ENCODE peak calls at places on chromosomes 16 and 17, in four cellular contexts. Y is K562, S is HepG2, B is WTC11. W is an unnamed sample.

GRCh38 chr16:87389245-87389644 is 2.9 kb upstream of the MAP1LC3B start:
- DNase-seq in S (peak; percentile 64), B (no peak), Y (no peak), W (no peak)

GRCh38 chr17:75262112-75262606 is 480 bp downstream of the MRPS7 start:
- DNase-seq in Y (no peak), B (no peak), S (peak; percentile 34), W (peak; percentile 29)

GRCh38 chr17:81991684-81992513 is 14.5 kb downstream of the ASPSCR1 start:
- DNase-seq in B (peak; percentile 52), Y (no peak), S (peak; percentile 98), W (no peak)

GRCh38 chr17:79788989-79789942 is 7.6 kb downstream of the CBX8 start:
- DNase-seq in S (no peak), Y (no peak), B (peak; percentile 82), W (no peak)

GRCh38 chr17:49193513-49194296 is 16.7 kb downstream of the GNGT2 start:
- DNase-seq in Y (peak; percentile 52), S (no peak), B (peak; percentile 49), W (peak; percentile 61)

GRCh38 chr17:34582185-34582900 is 3.0 kb downstream of the TMEM132E start:
- DNase-seq in Y (no peak), B (peak; percentile 39), S (no peak), W (no peak)

GRCh38 chr17:77217566-77217965 is 76.8 kb downstream of the SEC14L1 start:
- DNase-seq in B (no peak), S (no peak), Y (no peak), W (no peak)

GRCh38 chr17:76014100-76014924 is 12.8 kb downstream of the EVPL start:
- DNase-seq in S (peak; percentile 72), B (peak; percentile 92), Y (peak; percentile 87), W (peak; percentile 93)

GRCh38 chr16:60642956-60643355 is 1393.3 kb downstream of the CDH8 start:
- DNase-seq in Y (no peak), B (no peak), S (no peak), W (no peak)

GRCh38 chr17:62821213-62822079 is 13.3 kb upstream of the MARCHF10 start:
- DNase-seq in Y (no peak), S (no peak), B (no peak), W (no peak)

GRCh38 chr16:22971346-22971924 is 157.5 kb downstream of the HS3ST2 start:
- DNase-seq in S (no peak), B (no peak), Y (no peak), W (no peak)

GRCh38 chr16:86379505-86379846 is 130.9 kb upstream of the FOXF1 start:
- DNase-seq in Y (no peak), S (no peak), B (no peak), W (no peak)

GRCh38 chr17:80931421-80932265 is 60.0 kb upstream of the CHMP6 start:
- DNase-seq in S (no peak), B (peak; percentile 73), Y (no peak), W (peak; percentile 73)

GRCh38 chr16:34802848-34803599 is 1343.6 kb downstream of the TP53TG3F start:
- DNase-seq in B (no peak), S (no peak), Y (no peak), W (no peak)

GRCh38 chr16:11546522-11547485 is 39.9 kb downstream of the LITAF start:
- DNase-seq in B (no peak), Y (no peak), S (no peak), W (no peak)

GRCh38 chr16:89586218-89586617 is 10.7 kb downstream of the CPNE7 start:
- DNase-seq in S (no peak), B (no peak), Y (no peak), W (no peak)

GRCh38 chr16:89583895-89584644 is 8.5 kb downstream of the CPNE7 start:
- DNase-seq in B (no peak), S (no peak), Y (no peak), W (no peak)

GRCh38 chr16:89583197-89583894 is 7.8 kb downstream of the CPNE7 start:
- DNase-seq in S (no peak), Y (no peak), B (no peak), W (no peak)

GRCh38 chr16:89586853-89587252 is 11.3 kb downstream of the CPNE7 start:
- DNase-seq in Y (peak; percentile 89), S (no peak), B (no peak), W (peak; percentile 58)

DNA sequence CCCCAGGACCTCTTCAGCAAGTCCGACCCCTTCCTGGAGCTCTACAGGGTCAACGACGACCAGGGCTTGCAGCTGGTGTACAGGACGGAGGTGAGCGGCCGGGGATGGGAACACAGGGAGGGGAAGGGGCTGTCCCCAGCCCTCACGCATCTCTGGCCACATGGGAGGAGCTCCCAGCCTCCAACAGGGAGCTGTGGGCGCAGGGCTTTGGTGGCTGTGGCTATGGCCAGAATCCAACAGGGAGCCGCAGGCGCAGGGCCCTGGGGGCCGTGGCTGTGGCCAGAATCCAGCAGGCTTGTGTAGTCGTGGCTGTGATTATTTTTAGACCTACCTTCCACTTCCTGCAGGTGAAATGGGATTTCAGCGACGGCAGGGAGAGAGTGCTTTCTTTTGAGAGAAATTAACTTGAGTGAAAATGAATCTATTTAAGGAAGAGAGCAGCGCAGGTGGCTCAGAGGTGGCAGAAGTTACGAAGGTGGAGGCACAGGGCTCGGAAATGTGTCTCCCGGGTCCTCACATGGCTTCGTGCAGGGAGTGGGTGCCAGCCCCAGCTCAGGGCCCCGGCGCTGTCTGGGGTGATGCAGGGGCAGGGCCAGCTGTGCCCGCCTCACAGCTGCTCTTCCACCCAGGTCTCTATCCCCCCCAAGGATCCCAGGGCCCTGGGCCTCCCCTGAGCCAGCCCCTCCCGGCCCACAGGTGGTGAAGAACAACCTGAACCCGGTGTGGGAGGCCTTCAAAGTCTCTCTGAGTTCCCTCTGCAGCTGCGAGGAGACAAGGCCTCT is 9.4 kb downstream of the CPNE7 start:
- DNase-seq in B (no peak), Y (no peak), S (no peak), W (no peak)
- TF ChIP-seq ELF4 in B (no peak), Y (no peak), S (no peak), W (no peak)

GRCh38 chr16:72858611-72859493 is 189.1 kb downstream of the ZFHX3 start:
- DNase-seq in B (no peak), S (no peak), Y (no peak), W (no peak)

GRCh38 chr16:72859581-72859980 is 188.3 kb downstream of the ZFHX3 start:
- DNase-seq in B (no peak), Y (no peak), S (no peak), W (no peak)

GRCh38 chr16:72857841-72858594 is 189.9 kb downstream of the ZFHX3 start:
- DNase-seq in B (no peak), Y (no peak), S (no peak), W (no peak)

GRCh38 chr16:72862090-72862489 is 185.8 kb downstream of the ZFHX3 start:
- DNase-seq in S (no peak), B (no peak), Y (no peak), W (no peak)

GRCh38 chr16:72860726-72861562 is 187.0 kb downstream of the ZFHX3 start:
- DNase-seq in Y (no peak), B (no peak), S (no peak), W (no peak)
- TF ChIP-seq ELF4 in Y (no peak), B (no peak), S (no peak), W (no peak)

GRCh38 chr17:72303787-72304733 is 183.2 kb downstream of the SOX9 start:
- DNase-seq in S (no peak), B (no peak), Y (no peak), W (no peak)

GRCh38 chr17:72305964-72306551 is 185.2 kb downstream of the SOX9 start:
- DNase-seq in Y (no peak), S (no peak), B (no peak), W (no peak)

GRCh38 chr17:72305472-72305871 is 184.7 kb downstream of the SOX9 start:
- DNase-seq in B (no peak), S (no peak), Y (no peak), W (no peak)

GRCh38 chr17:72302735-72303134 is 181.9 kb downstream of the SOX9 start:
- DNase-seq in B (no peak), Y (no peak), S (no peak), W (no peak)

GRCh38 chr17:72304859-72305258 is 184.0 kb downstream of the SOX9 start:
- DNase-seq in B (no peak), S (no peak), Y (no peak), W (no peak)
- TF ChIP-seq ELF4 in B (no peak), S (no peak), Y (no peak), W (no peak)

DNA sequence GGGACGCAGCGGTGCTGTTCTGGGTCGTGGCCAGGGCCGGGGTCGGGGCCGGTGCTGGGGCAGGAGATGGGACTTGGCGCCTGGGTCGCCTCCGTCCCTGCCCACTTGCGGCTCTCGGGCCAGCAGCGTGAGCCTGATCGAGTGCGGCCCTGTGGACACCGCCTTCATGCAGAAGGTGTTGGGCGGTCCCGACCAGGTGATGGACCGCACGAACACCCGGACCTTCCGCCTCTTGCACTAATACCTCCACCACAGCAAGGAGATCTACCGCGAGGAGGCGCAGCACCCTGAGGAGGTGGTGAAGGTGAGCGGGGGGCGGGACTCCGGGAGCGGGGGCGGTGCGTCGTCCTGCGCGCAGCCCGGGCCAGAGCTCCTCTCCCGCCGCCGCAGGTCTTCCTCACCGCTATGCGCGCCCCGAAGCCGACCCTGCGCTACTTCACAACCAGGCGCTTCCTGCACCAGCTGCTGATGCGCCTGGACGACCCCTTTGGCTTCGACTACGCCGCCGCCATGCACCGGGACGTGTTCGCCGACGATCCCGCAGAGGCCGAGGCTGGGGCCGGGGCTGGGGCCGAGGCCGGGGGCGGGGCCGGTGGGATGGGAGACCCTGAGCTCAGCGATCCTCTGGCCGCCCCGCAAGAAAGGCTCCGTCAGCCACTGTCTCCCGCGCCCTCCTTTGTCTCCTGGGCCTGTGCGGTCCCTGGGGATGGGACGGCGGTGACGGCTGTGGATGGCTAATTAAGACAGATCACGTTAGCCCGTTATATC is 4.5 kb upstream of the HSD17B1 start:
- DNase-seq in S (no peak), Y (no peak), B (peak; percentile 97), W (no peak)
- TF ChIP-seq ELF4 in S (no peak), Y (no peak), B (no peak), W (no peak)

GRCh38 chr16:27267037-27267677 is 1.4 kb downstream of the NSMCE1 start:
- DNase-seq in B (no peak), Y (no peak), S (no peak), W (no peak)

GRCh38 chr16:27265982-27266381 is 2.6 kb downstream of the NSMCE1 start:
- DNase-seq in Y (no peak), B (no peak), S (no peak), W (no peak)

GRCh38 chr16:27270389-27270788 is 1.8 kb upstream of the NSMCE1 start:
- DNase-seq in B (no peak), S (no peak), Y (no peak), W (no peak)

GRCh38 chr16:27269300-27270150 is 953 bp upstream of the NSMCE1 start:
- DNase-seq in S (peak; percentile 70), B (no peak), Y (no peak), W (no peak)

DNA sequence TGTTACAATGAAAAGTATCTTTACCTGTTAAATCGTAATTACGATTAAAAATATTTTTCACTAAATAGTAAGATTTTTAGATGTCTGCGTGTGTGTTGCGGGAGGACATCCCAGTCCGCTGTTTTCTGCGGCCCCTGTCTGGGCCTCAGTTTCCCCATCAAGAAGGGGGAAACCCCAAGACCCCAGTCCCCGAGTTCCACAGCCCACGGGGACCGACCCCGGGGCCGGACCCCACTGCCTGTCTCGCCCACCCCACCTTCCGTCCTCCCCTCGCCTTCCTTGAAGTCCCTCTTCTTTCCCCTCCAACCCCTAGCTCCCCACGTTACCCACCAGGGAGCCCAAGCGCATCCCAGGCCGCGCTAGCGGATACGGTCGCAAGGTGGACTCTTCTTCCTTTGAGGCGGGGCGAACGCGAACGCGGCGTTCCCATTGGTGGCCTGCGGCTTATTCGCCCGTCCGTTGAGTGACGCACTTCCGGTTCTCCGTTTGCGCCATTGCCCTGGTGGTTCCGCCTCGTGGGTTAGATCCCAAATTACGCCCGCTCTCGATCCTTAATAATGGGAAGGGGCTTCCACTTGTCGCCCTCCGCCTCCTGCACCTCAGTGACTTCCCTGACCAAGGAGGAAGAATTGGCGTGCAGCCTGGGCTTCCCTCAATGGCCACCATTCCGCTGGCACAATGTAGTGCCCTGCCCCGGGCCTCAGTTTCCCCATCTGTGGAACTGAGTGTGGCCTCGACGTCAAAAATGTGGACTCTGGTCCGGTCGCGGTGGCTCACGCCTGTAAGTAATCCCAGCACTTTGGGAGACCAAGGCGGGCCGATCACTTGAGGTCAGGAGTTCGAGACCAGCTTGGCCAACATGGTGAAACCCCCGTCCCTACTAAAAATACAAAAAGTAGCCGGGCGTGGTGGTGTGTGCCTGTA is at the start of gene NSMCE1:
- DNase-seq in S (peak; percentile 96), B (peak; percentile 96), Y (peak; percentile 99), W (peak; percentile 97)
- TF ChIP-seq ELF4 in S (no peak), B (no peak), Y (no peak), W (peak; percentile 67)

W was measured in HEK293T.